ENCODE peak calls at places on chromosomes 1 and 21, in seven cellular contexts. D, H, T, O, J, S and Q are unnamed samples. For H3K4me1, the result is how much of the 10 kb centered on the place peaks cover.

GRCh38 chr1:99772809-99773208 is 6.4 kb upstream of the FRRS1 start:
- DNase-seq in H (no peak), D (no peak), O (no peak), T (no peak), J (no peak), S (no peak), Q (no peak)

GRCh38 chr1:241470361-241470760 is 49.2 kb downstream of the FH start:
- DNase-seq in T (no peak), O (no peak), D (peak), H (no peak), J (no peak), S (no peak), Q (no peak)

GRCh38 chr1:12546771-12547585 is 71.0 kb downstream of the DHRS3 start:
- DNase-seq in D (no peak), J (no peak), O (no peak), H (no peak), S (no peak), T (no peak), Q (peak)

GRCh38 chr1:66626261-66626660 is 92.3 kb downstream of the SGIP1 start:
- DNase-seq in S (no peak), D (no peak), T (no peak), H (no peak), O (no peak), J (no peak), Q (no peak)

GRCh38 chr1:153401461-153401860 is 10.6 kb upstream of the S100A8 start:
- DNase-seq in J (no peak), H (no peak), T (no peak), S (no peak), O (no peak), D (no peak), Q (no peak)

GRCh38 chr1:14602131-14602530 is 3.6 kb downstream of the KAZN start:
- DNase-seq in O (no peak), H (peak), S (peak), T (no peak), J (no peak), D (no peak), Q (no peak)

GRCh38 chr1:160400646-160401486 is 502 bp downstream of the VANGL2 start:
- DNase-seq in T (no peak), S (peak), O (no peak), H (peak), D (no peak), J (peak), Q (no peak)

GRCh38 chr1:234687011-234687410 is 77.0 kb upstream of the IRF2BP2 start:
- DNase-seq in S (no peak), H (no peak), D (peak), J (no peak), T (no peak), O (no peak), Q (no peak)

GRCh38 chr1:173020138-173020742 is 30.5 kb downstream of the TNFSF18 start:
- DNase-seq in T (no peak), O (no peak), S (no peak), D (no peak), H (no peak), J (no peak), Q (no peak)

GRCh38 chr21:39077816-39078215 is 105.4 kb downstream of the PSMG1 start:
- DNase-seq in O (no peak), T (no peak), D (no peak), H (no peak), S (no peak), J (peak), Q (no peak)

GRCh38 chr1:97488505-97488904 is 432.3 kb downstream of the DPYD start:
- DNase-seq in D (no peak), H (no peak), T (no peak), O (peak), J (no peak), S (no peak), Q (no peak)

GRCh38 chr1:82934069-82934468 is 1064.9 kb downstream of the TTLL7 start:
- DNase-seq in S (peak), H (no peak), O (no peak), D (no peak), J (no peak), T (no peak), Q (no peak)

GRCh38 chr1:29655945-29656866 is 419.9 kb downstream of the PTPRU start:
- DNase-seq in T (no peak), H (no peak), O (peak), S (no peak), J (no peak), D (peak), Q (peak)

GRCh38 chr1:35688161-35688560 is 30.5 kb downstream of the C1orf216 start:
- DNase-seq in H (no peak), J (no peak), T (no peak), D (no peak), O (no peak), S (no peak), Q (no peak)

GRCh38 chr21:24223625-24224024 is 1383.7 kb downstream of the MRPL39 start:
- DNase-seq in S (no peak), T (no peak), O (no peak), J (no peak), D (peak), H (no peak), Q (no peak)

GRCh38 chr1:198934901-198935301 is 296.1 kb downstream of the PTPRC start:
- DNase-seq in D (peak), H (no peak), T (no peak), J (no peak), S (no peak), O (peak), Q (no peak)
- TF ChIP-seq POLR2A in D (no peak), H (no peak), T (no peak), J (no peak), S (no peak), O (no peak), Q (no peak)

GRCh38 chr1:9715536-9716226 is 64.2 kb downstream of the PIK3CD start:
- DNase-seq in O (no peak), S (no peak), T (no peak), H (no peak), D (no peak), J (no peak), Q (no peak)

GRCh38 chr1:9718006-9718680 is 66.6 kb downstream of the PIK3CD start:
- DNase-seq in H (no peak), O (no peak), D (no peak), S (no peak), J (no peak), T (no peak), Q (no peak)

GRCh38 chr1:9716404-9717192 is 65.1 kb downstream of the PIK3CD start:
- DNase-seq in T (no peak), O (no peak), S (no peak), H (no peak), D (no peak), J (no peak), Q (no peak)

GRCh38 chr1:9719978-9720722 is 68.6 kb downstream of the PIK3CD start:
- DNase-seq in S (no peak), H (no peak), O (no peak), D (no peak), T (no peak), J (no peak), Q (no peak)

GRCh38 chr1:9717193-9718005 is 65.9 kb downstream of the PIK3CD start:
- DNase-seq in S (peak), T (peak), H (no peak), O (no peak), J (peak), D (no peak), Q (no peak)
- H3K4me1 ChIP-seq in S (under half), T (half or more), H (under half), O (under half), J (under half), D (under half), Q (under half)

GRCh38 chr1:22521692-22522091 is 41.6 kb upstream of the EPHA8 start:
- DNase-seq in J (no peak), O (no peak), D (no peak), S (no peak), H (no peak), T (no peak), Q (no peak)
- TF ChIP-seq POLR2A in J (no peak), O (no peak), D (no peak), S (no peak), H (no peak), T (no peak), Q (no peak)

GRCh38 chr21:35044770-35045538 is 4.1 kb downstream of the RUNX1 start:
- DNase-seq in O (no peak), T (no peak), D (no peak), J (no peak), S (no peak), H (no peak), Q (no peak)
- H3K4me1 ChIP-seq in O (under half), T (under half), D (under half), J (under half), S (under half), H (under half), Q (under half)

DNA sequence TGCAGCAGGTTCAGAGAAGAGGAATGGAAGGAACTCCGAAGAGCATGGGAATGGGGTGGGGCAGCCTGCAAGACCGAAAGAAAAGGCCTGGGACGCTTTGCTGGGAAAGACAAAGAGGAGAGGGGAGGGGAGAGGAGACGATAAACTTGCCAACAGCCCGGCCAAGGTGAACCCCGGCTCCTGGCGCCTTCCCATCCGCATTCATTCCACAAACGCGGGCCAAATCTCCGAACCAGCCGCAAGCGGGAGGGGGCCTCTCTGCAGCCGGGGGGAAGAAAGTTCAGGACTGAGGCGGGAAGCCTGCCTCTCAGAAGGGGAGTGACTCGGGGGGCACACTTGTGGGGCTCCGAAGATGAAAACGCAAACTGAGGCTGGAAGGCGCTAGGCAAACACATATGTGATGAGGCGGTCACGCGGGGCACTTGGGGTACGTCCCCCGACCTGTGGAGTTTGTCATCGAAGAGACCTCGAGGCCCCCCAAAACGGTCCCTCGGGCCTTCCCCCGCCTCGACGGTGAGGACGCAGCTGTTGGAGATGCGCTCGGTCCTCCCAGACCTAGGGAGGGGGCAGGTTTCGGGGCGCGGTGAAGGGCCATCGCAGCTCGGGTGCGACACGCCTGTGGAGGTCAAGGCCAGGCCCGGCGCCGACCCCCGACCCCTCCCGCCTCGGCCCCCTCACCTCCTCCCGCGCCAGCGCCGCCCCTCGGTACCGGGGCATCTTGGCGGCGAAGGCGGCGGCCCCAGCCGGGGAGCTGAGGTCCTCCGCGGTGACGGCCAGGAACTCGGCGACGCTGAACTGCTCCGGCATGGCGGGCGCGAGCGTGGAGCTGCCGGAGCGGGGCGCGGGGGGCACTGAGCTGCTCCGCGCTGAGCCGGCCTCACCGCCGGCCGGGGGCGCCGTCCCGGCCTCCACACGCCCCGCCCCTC is at the start of gene ASAP3:
- DNase-seq in S (peak), J (peak), D (peak), T (no peak), H (peak), O (no peak), Q (peak)
- TF ChIP-seq POLR2A in S (peak), J (peak), D (peak), T (no peak), H (peak), O (peak), Q (peak)

DNA sequence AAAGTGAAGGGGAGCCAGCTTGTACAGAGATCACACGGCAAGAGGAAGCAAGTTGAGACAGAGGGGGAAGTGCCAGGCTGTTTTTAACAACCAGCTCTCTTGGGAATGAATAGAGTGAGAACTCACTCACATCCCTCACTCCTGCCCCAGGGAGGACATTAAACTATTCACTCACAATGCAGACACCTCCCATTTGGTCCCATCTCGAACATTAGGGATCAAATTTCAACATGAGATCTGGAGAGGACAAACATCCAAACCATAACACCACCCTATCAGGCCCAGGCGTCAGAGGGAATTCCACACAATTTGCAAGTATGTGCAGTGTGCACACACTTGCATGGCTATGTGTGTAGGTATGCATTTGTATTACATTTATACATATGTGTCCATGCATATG is 62.7 kb downstream of the DMAP1 start:
- DNase-seq in T (no peak), O (no peak), D (peak), J (no peak), H (no peak), S (no peak), Q (no peak)
- H3K4me1 ChIP-seq in T (under half), O (under half), D (under half), J (under half), H (under half), S (under half), Q (under half)